ENCODE peak calls at places on chromosomes 16 and 17, in ten cellular contexts. One of them, this sample, is unnamed.

GRCh38 chr16:15141586-15141985 is 47.5 kb upstream of the RRN3 start:
- DNase-seq in body of pancreas: no peak
- DNase-seq in OCI-LY7: no peak
- DNase-seq in mammary epithelial cell: no peak
- DNase-seq in cardiac fibroblast: no peak
- DNase-seq in astrocyte of the spinal cord: no peak
- DNase-seq in H7: no peak
- DNase-seq in uterus: no peak
- DNase-seq in IMR-90: no peak
- DNase-seq in CD8-positive, alpha-beta memory T cell: no peak
- DNase-seq in this sample: no peak

GRCh38 chr17:34356194-34356593 is at the start of gene CCL13:
- DNase-seq in CD8-positive, alpha-beta memory T cell: no peak
- DNase-seq in IMR-90: no peak
- DNase-seq in cardiac fibroblast: no peak
- DNase-seq in astrocyte of the spinal cord: no peak
- DNase-seq in OCI-LY7: no peak
- DNase-seq in body of pancreas: no peak
- DNase-seq in H7: no peak
- DNase-seq in uterus: no peak
- DNase-seq in mammary epithelial cell: no peak
- DNase-seq in this sample: no peak

GRCh38 chr17:49567871-49568694 is 7.6 kb upstream of the NXPH3 start:
- DNase-seq in cardiac fibroblast: peak; percentile 82
- DNase-seq in astrocyte of the spinal cord: peak; percentile 73
- DNase-seq in H7: peak; percentile 87
- DNase-seq in mammary epithelial cell: peak; percentile 60
- DNase-seq in CD8-positive, alpha-beta memory T cell: peak; percentile 69
- DNase-seq in OCI-LY7: peak; percentile 83
- DNase-seq in IMR-90: peak; percentile 66
- DNase-seq in body of pancreas: peak; percentile 92
- DNase-seq in uterus: peak; percentile 90
- DNase-seq in this sample: peak; percentile 83

GRCh38 chr16:74936902-74937560 is 47.9 kb downstream of the WDR59 start:
- DNase-seq in uterus: no peak
- DNase-seq in mammary epithelial cell: peak; percentile 57
- DNase-seq in astrocyte of the spinal cord: peak; percentile 83
- DNase-seq in OCI-LY7: no peak
- DNase-seq in body of pancreas: no peak
- DNase-seq in CD8-positive, alpha-beta memory T cell: no peak
- DNase-seq in H7: no peak
- DNase-seq in cardiac fibroblast: peak; percentile 72
- DNase-seq in IMR-90: peak; percentile 95
- DNase-seq in this sample: peak; percentile 91

GRCh38 chr16:86075839-86076440 is 177.0 kb downstream of the IRF8 start:
- DNase-seq in body of pancreas: peak; percentile 4
- DNase-seq in IMR-90: no peak
- DNase-seq in H7: no peak
- DNase-seq in CD8-positive, alpha-beta memory T cell: no peak
- DNase-seq in cardiac fibroblast: no peak
- DNase-seq in astrocyte of the spinal cord: no peak
- DNase-seq in OCI-LY7: no peak
- DNase-seq in mammary epithelial cell: no peak
- DNase-seq in uterus: no peak
- DNase-seq in this sample: no peak

GRCh38 chr17:49616546-49617205 is 41.0 kb downstream of the NXPH3 start:
- DNase-seq in cardiac fibroblast: peak; percentile 96
- DNase-seq in body of pancreas: peak; percentile 55
- DNase-seq in uterus: peak; percentile 80
- DNase-seq in astrocyte of the spinal cord: peak; percentile 69
- DNase-seq in mammary epithelial cell: peak; percentile 32
- DNase-seq in H7: no peak
- DNase-seq in OCI-LY7: no peak
- DNase-seq in CD8-positive, alpha-beta memory T cell: no peak
- DNase-seq in IMR-90: no peak
- DNase-seq in this sample: no peak

GRCh38 chr17:64546716-64547115 is 39.9 kb downstream of the CEP95 start:
- DNase-seq in cardiac fibroblast: no peak
- DNase-seq in uterus: no peak
- DNase-seq in CD8-positive, alpha-beta memory T cell: no peak
- DNase-seq in IMR-90: no peak
- DNase-seq in H7: no peak
- DNase-seq in astrocyte of the spinal cord: no peak
- DNase-seq in mammary epithelial cell: no peak
- DNase-seq in body of pancreas: no peak
- DNase-seq in OCI-LY7: no peak
- DNase-seq in this sample: no peak

GRCh38 chr17:68458260-68459029 is 1.1 kb upstream of the WIPI1 start:
- DNase-seq in CD8-positive, alpha-beta memory T cell: no peak
- DNase-seq in astrocyte of the spinal cord: no peak
- DNase-seq in body of pancreas: no peak
- DNase-seq in OCI-LY7: peak; percentile 37
- DNase-seq in uterus: no peak
- DNase-seq in mammary epithelial cell: no peak
- DNase-seq in IMR-90: no peak
- DNase-seq in cardiac fibroblast: no peak
- DNase-seq in H7: no peak
- DNase-seq in this sample: no peak

GRCh38 chr16:8878523-8878911 is 3.6 kb upstream of the LITAFD start:
- DNase-seq in cardiac fibroblast: peak; percentile 60
- DNase-seq in mammary epithelial cell: peak; percentile 72
- DNase-seq in H7: peak; percentile 67
- DNase-seq in uterus: no peak
- DNase-seq in OCI-LY7: no peak
- DNase-seq in IMR-90: peak; percentile 86
- DNase-seq in CD8-positive, alpha-beta memory T cell: no peak
- DNase-seq in astrocyte of the spinal cord: peak; percentile 59
- DNase-seq in body of pancreas: no peak
- DNase-seq in this sample: no peak

GRCh38 chr17:975321-975982 is 4.1 kb downstream of the NXN start:
- DNase-seq in mammary epithelial cell: no peak
- DNase-seq in cardiac fibroblast: no peak
- DNase-seq in CD8-positive, alpha-beta memory T cell: no peak
- DNase-seq in body of pancreas: no peak
- DNase-seq in IMR-90: no peak
- DNase-seq in astrocyte of the spinal cord: no peak
- DNase-seq in uterus: no peak
- DNase-seq in H7: no peak
- DNase-seq in OCI-LY7: no peak
- DNase-seq in this sample: no peak

GRCh38 chr17:17004251-17004996 is 32.5 kb upstream of the TNFRSF13B start:
- DNase-seq in mammary epithelial cell: no peak
- DNase-seq in H7: peak; percentile 33
- DNase-seq in astrocyte of the spinal cord: no peak
- DNase-seq in OCI-LY7: no peak
- DNase-seq in CD8-positive, alpha-beta memory T cell: no peak
- DNase-seq in body of pancreas: no peak
- DNase-seq in uterus: peak; percentile 12
- DNase-seq in IMR-90: no peak
- DNase-seq in cardiac fibroblast: no peak
- DNase-seq in this sample: no peak

GRCh38 chr16:6749714-6750113 is 582.9 kb upstream of the RBFOX1 start:
- DNase-seq in uterus: no peak
- DNase-seq in mammary epithelial cell: no peak
- DNase-seq in IMR-90: no peak
- DNase-seq in H7: no peak
- DNase-seq in CD8-positive, alpha-beta memory T cell: no peak
- DNase-seq in body of pancreas: no peak
- DNase-seq in astrocyte of the spinal cord: no peak
- DNase-seq in cardiac fibroblast: no peak
- DNase-seq in OCI-LY7: no peak
- DNase-seq in this sample: no peak

GRCh38 chr17:77765292-77765691 is 193.2 kb upstream of the TNRC6C start:
- DNase-seq in OCI-LY7: no peak
- DNase-seq in IMR-90: no peak
- DNase-seq in cardiac fibroblast: no peak
- DNase-seq in mammary epithelial cell: no peak
- DNase-seq in H7: no peak
- DNase-seq in uterus: no peak
- DNase-seq in body of pancreas: no peak
- DNase-seq in CD8-positive, alpha-beta memory T cell: no peak
- DNase-seq in astrocyte of the spinal cord: no peak
- DNase-seq in this sample: no peak

GRCh38 chr16:27795992-27796614 is 246.2 kb downstream of the KATNIP start:
- DNase-seq in uterus: no peak
- DNase-seq in IMR-90: peak; percentile 31
- DNase-seq in H7: peak; percentile 79
- DNase-seq in astrocyte of the spinal cord: peak; percentile 37
- DNase-seq in body of pancreas: peak; percentile 24
- DNase-seq in OCI-LY7: peak; percentile 29
- DNase-seq in mammary epithelial cell: peak; percentile 19
- DNase-seq in cardiac fibroblast: peak; percentile 46
- DNase-seq in CD8-positive, alpha-beta memory T cell: no peak
- DNase-seq in this sample: peak; percentile 54

GRCh38 chr17:31095239-31096105 is 695 bp downstream of the NF1 start:
- DNase-seq in cardiac fibroblast: peak; percentile 58
- DNase-seq in astrocyte of the spinal cord: peak; percentile 27
- DNase-seq in mammary epithelial cell: peak; percentile 48
- DNase-seq in body of pancreas: peak; percentile 56
- DNase-seq in uterus: peak; percentile 61
- DNase-seq in H7: peak; percentile 88
- DNase-seq in CD8-positive, alpha-beta memory T cell: peak; percentile 38
- DNase-seq in IMR-90: peak; percentile 47
- DNase-seq in OCI-LY7: peak; percentile 31
- DNase-seq in this sample: peak; percentile 66

GRCh38 chr17:38871247-38871991 is 1.6 kb downstream of the LASP1 start:
- DNase-seq in uterus: peak; percentile 75
- DNase-seq in CD8-positive, alpha-beta memory T cell: peak; percentile 50
- DNase-seq in H7: peak; percentile 68
- DNase-seq in OCI-LY7: peak; percentile 73
- DNase-seq in IMR-90: peak; percentile 80
- DNase-seq in body of pancreas: peak; percentile 91
- DNase-seq in astrocyte of the spinal cord: peak; percentile 75
- DNase-seq in cardiac fibroblast: peak; percentile 68
- DNase-seq in mammary epithelial cell: peak; percentile 73
- DNase-seq in this sample: peak; percentile 94

GRCh38 chr17:38871992-38872605 is 2.2 kb downstream of the LASP1 start:
- DNase-seq in CD8-positive, alpha-beta memory T cell: no peak
- DNase-seq in IMR-90: no peak
- DNase-seq in body of pancreas: no peak
- DNase-seq in uterus: no peak
- DNase-seq in cardiac fibroblast: no peak
- DNase-seq in OCI-LY7: peak; percentile 43
- DNase-seq in mammary epithelial cell: no peak
- DNase-seq in astrocyte of the spinal cord: no peak
- DNase-seq in H7: no peak
- DNase-seq in this sample: peak; percentile 58

GRCh38 chr17:38873646-38874380 is 4.0 kb downstream of the LASP1 start:
- DNase-seq in IMR-90: no peak
- DNase-seq in body of pancreas: no peak
- DNase-seq in mammary epithelial cell: no peak
- DNase-seq in H7: no peak
- DNase-seq in cardiac fibroblast: no peak
- DNase-seq in uterus: no peak
- DNase-seq in OCI-LY7: no peak
- DNase-seq in astrocyte of the spinal cord: no peak
- DNase-seq in CD8-positive, alpha-beta memory T cell: no peak
- DNase-seq in this sample: no peak

GRCh38 chr17:38874505-38875419 is 4.9 kb downstream of the LASP1 start:
- DNase-seq in CD8-positive, alpha-beta memory T cell: no peak
- DNase-seq in cardiac fibroblast: peak; percentile 64
- DNase-seq in IMR-90: no peak
- DNase-seq in astrocyte of the spinal cord: no peak
- DNase-seq in H7: no peak
- DNase-seq in uterus: peak; percentile 14
- DNase-seq in OCI-LY7: no peak
- DNase-seq in mammary epithelial cell: no peak
- DNase-seq in body of pancreas: peak; percentile 38
- DNase-seq in this sample: no peak

GRCh38 chr17:38872671-38873385 is 3.0 kb downstream of the LASP1 start:
- DNase-seq in cardiac fibroblast: no peak
- DNase-seq in body of pancreas: peak; percentile 72
- DNase-seq in uterus: no peak
- DNase-seq in H7: no peak
- DNase-seq in astrocyte of the spinal cord: no peak
- DNase-seq in IMR-90: no peak
- DNase-seq in OCI-LY7: no peak
- DNase-seq in CD8-positive, alpha-beta memory T cell: no peak
- DNase-seq in mammary epithelial cell: no peak
- DNase-seq in this sample: no peak
- H3K4me3 ChIP-seq in cardiac fibroblast: no peak overlapping the region
- H3K4me3 ChIP-seq in body of pancreas: no peak overlapping the region
- H3K4me3 ChIP-seq in uterus: no peak overlapping the region
- H3K4me3 ChIP-seq in H7: no peak overlapping the region
- H3K4me3 ChIP-seq in astrocyte of the spinal cord: no peak overlapping the region
- H3K4me3 ChIP-seq in IMR-90: peak overlapping the region; percentile 5
- H3K4me3 ChIP-seq in OCI-LY7: peak overlapping the region; percentile 98
- H3K4me3 ChIP-seq in CD8-positive, alpha-beta memory T cell: peak overlapping the region; percentile 69
- H3K4me3 ChIP-seq in mammary epithelial cell: no peak overlapping the region
- H3K4me3 ChIP-seq in this sample: peak overlapping the region; percentile 95

GRCh38 chr17:81821603-81822311 is 11.3 kb downstream of the MCRIP1 start:
- DNase-seq in body of pancreas: peak; percentile 96
- DNase-seq in cardiac fibroblast: peak; percentile 74
- DNase-seq in H7: peak; percentile 88
- DNase-seq in mammary epithelial cell: peak; percentile 54
- DNase-seq in CD8-positive, alpha-beta memory T cell: no peak
- DNase-seq in OCI-LY7: no peak
- DNase-seq in uterus: peak; percentile 55
- DNase-seq in astrocyte of the spinal cord: peak; percentile 34
- DNase-seq in IMR-90: peak; percentile 29
- DNase-seq in this sample: peak; percentile 54
- H3K4me3 ChIP-seq in body of pancreas: no peak overlapping the region
- H3K4me3 ChIP-seq in cardiac fibroblast: no peak overlapping the region
- H3K4me3 ChIP-seq in H7: no peak overlapping the region
- H3K4me3 ChIP-seq in mammary epithelial cell: no peak overlapping the region
- H3K4me3 ChIP-seq in CD8-positive, alpha-beta memory T cell: no peak overlapping the region
- H3K4me3 ChIP-seq in OCI-LY7: no peak overlapping the region
- H3K4me3 ChIP-seq in uterus: no peak overlapping the region
- H3K4me3 ChIP-seq in astrocyte of the spinal cord: no peak overlapping the region
- H3K4me3 ChIP-seq in IMR-90: no peak overlapping the region
- H3K4me3 ChIP-seq in this sample: no peak overlapping the region

DNA sequence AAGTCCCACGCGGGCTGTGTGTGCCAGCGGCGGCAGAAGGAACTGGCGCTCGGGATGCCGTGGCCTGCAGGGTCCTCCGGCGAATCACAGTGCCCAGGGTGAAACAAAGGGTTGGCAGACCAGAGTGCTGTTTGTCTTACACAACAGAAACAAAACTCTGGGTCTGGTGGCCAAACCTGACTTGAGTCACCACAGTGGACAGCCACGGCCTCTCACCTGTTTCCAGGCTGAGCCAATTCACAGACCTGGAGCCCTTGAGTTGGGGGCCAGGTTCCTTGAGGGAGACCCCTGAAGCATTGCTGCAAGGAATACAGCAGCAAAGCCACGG is 2.1 kb upstream of the CHMP6 start:
- DNase-seq in mammary epithelial cell: no peak
- DNase-seq in body of pancreas: peak; percentile 11
- DNase-seq in IMR-90: no peak
- DNase-seq in CD8-positive, alpha-beta memory T cell: no peak
- DNase-seq in OCI-LY7: no peak
- DNase-seq in astrocyte of the spinal cord: no peak
- DNase-seq in H7: no peak
- DNase-seq in cardiac fibroblast: no peak
- DNase-seq in uterus: no peak
- DNase-seq in this sample: peak; percentile 12
- H3K4me3 ChIP-seq in mammary epithelial cell: no peak overlapping the region
- H3K4me3 ChIP-seq in body of pancreas: no peak overlapping the region
- H3K4me3 ChIP-seq in IMR-90: no peak overlapping the region
- H3K4me3 ChIP-seq in CD8-positive, alpha-beta memory T cell: peak overlapping the region; percentile 50
- H3K4me3 ChIP-seq in OCI-LY7: no peak overlapping the region
- H3K4me3 ChIP-seq in astrocyte of the spinal cord: no peak overlapping the region
- H3K4me3 ChIP-seq in H7: no peak overlapping the region
- H3K4me3 ChIP-seq in cardiac fibroblast: no peak overlapping the region
- H3K4me3 ChIP-seq in uterus: no peak overlapping the region
- H3K4me3 ChIP-seq in this sample: no peak overlapping the region

GRCh38 chr17:65560628-65561371 is 648 bp downstream of the AXIN2 start:
- DNase-seq in H7: peak; percentile 94
- DNase-seq in mammary epithelial cell: peak; percentile 65
- DNase-seq in uterus: peak; percentile 86
- DNase-seq in astrocyte of the spinal cord: peak; percentile 93
- DNase-seq in body of pancreas: peak; percentile 90
- DNase-seq in cardiac fibroblast: peak; percentile 94
- DNase-seq in OCI-LY7: peak; percentile 89
- DNase-seq in IMR-90: peak; percentile 83
- DNase-seq in CD8-positive, alpha-beta memory T cell: peak; percentile 68
- DNase-seq in this sample: peak; percentile 54
- H3K4me3 ChIP-seq in H7: peak overlapping the region; percentile 89
- H3K4me3 ChIP-seq in mammary epithelial cell: peak overlapping the region; percentile 70
- H3K4me3 ChIP-seq in uterus: peak overlapping the region; percentile 57
- H3K4me3 ChIP-seq in astrocyte of the spinal cord: peak overlapping the region; percentile 71
- H3K4me3 ChIP-seq in body of pancreas: peak overlapping the region; percentile 94
- H3K4me3 ChIP-seq in cardiac fibroblast: peak overlapping the region; percentile 76
- H3K4me3 ChIP-seq in OCI-LY7: peak overlapping the region; percentile 96
- H3K4me3 ChIP-seq in IMR-90: peak overlapping the region; percentile 57
- H3K4me3 ChIP-seq in CD8-positive, alpha-beta memory T cell: peak overlapping the region; percentile 78
- H3K4me3 ChIP-seq in this sample: no peak overlapping the region